ENCODE peak calls at places on chromosomes 1 and 21, in eight cellular contexts. One of them, this sample, is unnamed.

GRCh38 chr1:47690341-47691244 is 252.7 kb downstream of the FOXD2 start:
- DNase-seq in ovary: no peak
- DNase-seq in heart left ventricle: no peak
- DNase-seq in thyroid gland: no peak
- DNase-seq in esophagus squamous epithelium: no peak
- DNase-seq in gastrocnemius medialis: no peak
- DNase-seq in uterus: no peak
- DNase-seq in body of pancreas: no peak
- DNase-seq in this sample: no peak

GRCh38 chr1:53712276-53712675 is 26.7 kb downstream of the GLIS1 start:
- DNase-seq in esophagus squamous epithelium: no peak
- DNase-seq in thyroid gland: no peak
- DNase-seq in uterus: no peak
- DNase-seq in gastrocnemius medialis: no peak
- DNase-seq in ovary: no peak
- DNase-seq in heart left ventricle: no peak
- DNase-seq in body of pancreas: no peak
- DNase-seq in this sample: no peak

GRCh38 chr1:203526572-203526971 is 32.6 kb downstream of the OPTC start:
- DNase-seq in thyroid gland: no peak
- DNase-seq in uterus: no peak
- DNase-seq in ovary: no peak
- DNase-seq in heart left ventricle: no peak
- DNase-seq in gastrocnemius medialis: no peak
- DNase-seq in body of pancreas: no peak
- DNase-seq in esophagus squamous epithelium: no peak
- DNase-seq in this sample: no peak

GRCh38 chr1:204316164-204316563 is 43.6 kb downstream of the PLEKHA6 start:
- DNase-seq in esophagus squamous epithelium: no peak
- DNase-seq in heart left ventricle: no peak
- DNase-seq in ovary: no peak
- DNase-seq in uterus: no peak
- DNase-seq in gastrocnemius medialis: peak; percentile 22
- DNase-seq in thyroid gland: no peak
- DNase-seq in body of pancreas: no peak
- DNase-seq in this sample: no peak

GRCh38 chr1:204308023-204308628 is 51.6 kb downstream of the PLEKHA6 start:
- DNase-seq in gastrocnemius medialis: no peak
- DNase-seq in uterus: no peak
- DNase-seq in body of pancreas: no peak
- DNase-seq in heart left ventricle: no peak
- DNase-seq in ovary: no peak
- DNase-seq in esophagus squamous epithelium: no peak
- DNase-seq in thyroid gland: no peak
- DNase-seq in this sample: no peak

GRCh38 chr1:214604543-214604942 is 1.5 kb downstream of the CENPF start:
- DNase-seq in esophagus squamous epithelium: no peak
- DNase-seq in ovary: no peak
- DNase-seq in heart left ventricle: no peak
- DNase-seq in gastrocnemius medialis: no peak
- DNase-seq in uterus: no peak
- DNase-seq in thyroid gland: no peak
- DNase-seq in body of pancreas: no peak
- DNase-seq in this sample: no peak

GRCh38 chr1:26597629-26598039 is 68.1 kb downstream of the RPS6KA1 start:
- DNase-seq in heart left ventricle: no peak
- DNase-seq in esophagus squamous epithelium: no peak
- DNase-seq in gastrocnemius medialis: no peak
- DNase-seq in uterus: no peak
- DNase-seq in thyroid gland: no peak
- DNase-seq in body of pancreas: no peak
- DNase-seq in ovary: no peak
- DNase-seq in this sample: no peak

GRCh38 chr1:17189632-17190525 is 15.0 kb upstream of the PADI1 start:
- DNase-seq in gastrocnemius medialis: no peak
- DNase-seq in heart left ventricle: no peak
- DNase-seq in ovary: peak; percentile 19
- DNase-seq in uterus: no peak
- DNase-seq in body of pancreas: no peak
- DNase-seq in thyroid gland: no peak
- DNase-seq in esophagus squamous epithelium: no peak
- DNase-seq in this sample: no peak

GRCh38 chr1:4837752-4838151 is 183.3 kb downstream of the AJAP1 start:
- DNase-seq in thyroid gland: no peak
- DNase-seq in esophagus squamous epithelium: no peak
- DNase-seq in uterus: no peak
- DNase-seq in body of pancreas: no peak
- DNase-seq in ovary: no peak
- DNase-seq in gastrocnemius medialis: no peak
- DNase-seq in heart left ventricle: no peak
- DNase-seq in this sample: no peak

GRCh38 chr1:180188679-180189175 is 34.1 kb downstream of the QSOX1 start:
- DNase-seq in thyroid gland: no peak
- DNase-seq in esophagus squamous epithelium: no peak
- DNase-seq in uterus: no peak
- DNase-seq in body of pancreas: no peak
- DNase-seq in heart left ventricle: no peak
- DNase-seq in ovary: no peak
- DNase-seq in gastrocnemius medialis: no peak
- DNase-seq in this sample: no peak

GRCh38 chr21:45074818-45075605 is 632 bp downstream of the ADARB1 start:
- DNase-seq in uterus: no peak
- DNase-seq in body of pancreas: peak; percentile 29
- DNase-seq in ovary: peak; percentile 51
- DNase-seq in gastrocnemius medialis: no peak
- DNase-seq in thyroid gland: peak; percentile 18
- DNase-seq in esophagus squamous epithelium: no peak
- DNase-seq in heart left ventricle: no peak
- DNase-seq in this sample: no peak

GRCh38 chr21:45075606-45076244 is 1.3 kb downstream of the ADARB1 start:
- DNase-seq in gastrocnemius medialis: no peak
- DNase-seq in heart left ventricle: no peak
- DNase-seq in thyroid gland: no peak
- DNase-seq in body of pancreas: no peak
- DNase-seq in ovary: no peak
- DNase-seq in uterus: no peak
- DNase-seq in esophagus squamous epithelium: no peak
- DNase-seq in this sample: no peak

GRCh38 chr21:45078371-45078770 is 4.0 kb downstream of the ADARB1 start:
- DNase-seq in body of pancreas: no peak
- DNase-seq in ovary: no peak
- DNase-seq in thyroid gland: no peak
- DNase-seq in gastrocnemius medialis: no peak
- DNase-seq in esophagus squamous epithelium: no peak
- DNase-seq in heart left ventricle: no peak
- DNase-seq in uterus: no peak
- DNase-seq in this sample: no peak

GRCh38 chr21:45074048-45074817 is at the start of gene ADARB1:
- DNase-seq in ovary: peak; percentile 80
- DNase-seq in esophagus squamous epithelium: no peak
- DNase-seq in body of pancreas: peak; percentile 68
- DNase-seq in gastrocnemius medialis: peak; percentile 51
- DNase-seq in heart left ventricle: peak; percentile 77
- DNase-seq in uterus: peak; percentile 50
- DNase-seq in thyroid gland: peak; percentile 40
- DNase-seq in this sample: no peak

DNA sequence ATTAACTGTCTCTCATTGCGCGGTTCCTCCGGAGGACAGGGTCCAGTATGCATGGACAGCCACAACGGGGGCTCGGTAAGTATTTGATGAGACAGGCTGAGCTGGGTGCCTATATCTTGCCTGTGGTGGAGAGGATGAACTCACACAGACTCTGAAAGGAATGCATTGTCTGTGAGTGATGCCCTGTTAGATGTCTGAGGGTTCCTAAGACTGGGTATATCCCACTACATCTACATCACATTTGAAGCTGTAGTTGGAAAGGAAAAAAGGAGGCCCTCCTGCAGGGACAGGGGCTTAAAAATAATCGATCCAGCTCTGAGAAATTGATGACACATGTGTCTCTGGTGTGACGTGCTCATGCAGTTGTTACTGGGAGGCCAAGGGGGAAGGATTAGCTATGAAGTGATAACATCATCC is 1.9 kb downstream of the ADARB1 start:
- DNase-seq in heart left ventricle: no peak
- DNase-seq in gastrocnemius medialis: no peak
- DNase-seq in body of pancreas: no peak
- DNase-seq in thyroid gland: no peak
- DNase-seq in esophagus squamous epithelium: no peak
- DNase-seq in uterus: no peak
- DNase-seq in ovary: no peak
- DNase-seq in this sample: no peak
- TF ChIP-seq POLR2A in heart left ventricle: no peak
- TF ChIP-seq POLR2A in gastrocnemius medialis: no peak
- TF ChIP-seq POLR2A in body of pancreas: no peak
- TF ChIP-seq POLR2A in thyroid gland: no peak
- TF ChIP-seq POLR2A in esophagus squamous epithelium: no peak
- TF ChIP-seq POLR2A in uterus: no peak
- TF ChIP-seq POLR2A in ovary: no peak
- TF ChIP-seq POLR2A in this sample: no peak

DNA sequence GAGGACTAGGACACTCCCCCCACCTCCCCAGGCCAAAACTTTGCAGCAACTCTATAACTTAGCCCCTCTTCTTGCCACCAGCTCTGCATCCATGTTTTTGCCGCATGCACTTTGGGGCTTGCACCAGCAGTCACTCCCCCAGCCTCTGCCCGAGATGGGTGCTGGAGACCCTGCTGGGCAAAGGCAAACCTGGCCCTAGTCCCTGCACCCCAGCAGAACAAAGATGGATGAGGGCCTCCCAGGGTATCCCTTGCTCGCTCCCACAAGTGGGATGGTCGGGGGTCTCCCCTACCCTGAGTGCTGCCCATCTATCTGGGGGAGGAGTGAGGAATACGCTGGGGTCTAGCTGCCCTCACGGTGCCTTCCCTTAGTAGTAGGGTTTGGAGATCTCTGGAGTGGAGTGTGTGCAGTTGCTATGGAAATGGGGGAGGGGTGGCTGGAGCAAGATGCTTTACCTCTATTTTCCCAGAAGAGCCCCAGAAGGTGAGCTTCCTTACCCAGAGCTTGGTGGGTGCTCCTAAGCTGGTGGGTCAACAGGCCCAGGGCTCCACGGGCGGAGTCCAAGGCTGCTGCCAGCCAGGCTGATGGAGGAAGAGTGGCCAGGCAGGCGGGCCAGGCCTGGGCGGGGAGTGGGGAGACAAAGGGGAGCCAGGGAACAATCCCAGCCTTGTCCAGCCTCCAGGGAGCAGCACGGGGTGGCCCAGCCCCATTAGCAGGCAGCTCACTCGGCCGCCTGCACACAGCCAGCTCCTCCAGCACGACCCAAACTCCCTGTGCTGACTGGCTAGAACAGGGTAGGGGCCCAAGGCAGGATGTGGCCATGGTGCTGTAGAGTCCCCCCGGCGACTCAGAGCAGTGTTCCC is at the start of gene PAQR6:
- DNase-seq in thyroid gland: no peak
- DNase-seq in uterus: no peak
- DNase-seq in ovary: peak; percentile 40
- DNase-seq in gastrocnemius medialis: no peak
- DNase-seq in heart left ventricle: no peak
- DNase-seq in esophagus squamous epithelium: no peak
- DNase-seq in body of pancreas: peak; percentile 50
- DNase-seq in this sample: no peak
- TF ChIP-seq POLR2A in thyroid gland: no peak
- TF ChIP-seq POLR2A in uterus: no peak
- TF ChIP-seq POLR2A in ovary: no peak
- TF ChIP-seq POLR2A in gastrocnemius medialis: no peak
- TF ChIP-seq POLR2A in heart left ventricle: no peak
- TF ChIP-seq POLR2A in esophagus squamous epithelium: no peak
- TF ChIP-seq POLR2A in body of pancreas: no peak
- TF ChIP-seq POLR2A in this sample: no peak

GRCh38 chr21:33587792-33588484 is 546 bp downstream of the DONSON start:
- DNase-seq in uterus: peak; percentile 38
- DNase-seq in heart left ventricle: peak; percentile 50
- DNase-seq in ovary: peak; percentile 60
- DNase-seq in esophagus squamous epithelium: no peak
- DNase-seq in body of pancreas: peak; percentile 50
- DNase-seq in gastrocnemius medialis: no peak
- DNase-seq in thyroid gland: peak; percentile 34
- DNase-seq in this sample: peak; percentile 13

GRCh38 chr21:33584455-33584854 is 4.0 kb downstream of the DONSON start:
- DNase-seq in gastrocnemius medialis: no peak
- DNase-seq in thyroid gland: no peak
- DNase-seq in heart left ventricle: no peak
- DNase-seq in body of pancreas: no peak
- DNase-seq in esophagus squamous epithelium: no peak
- DNase-seq in uterus: no peak
- DNase-seq in ovary: no peak
- DNase-seq in this sample: no peak

GRCh38 chr21:33586927-33587326 is 1.6 kb downstream of the DONSON start:
- DNase-seq in uterus: no peak
- DNase-seq in thyroid gland: no peak
- DNase-seq in heart left ventricle: no peak
- DNase-seq in esophagus squamous epithelium: no peak
- DNase-seq in ovary: no peak
- DNase-seq in gastrocnemius medialis: no peak
- DNase-seq in body of pancreas: no peak
- DNase-seq in this sample: no peak

DNA sequence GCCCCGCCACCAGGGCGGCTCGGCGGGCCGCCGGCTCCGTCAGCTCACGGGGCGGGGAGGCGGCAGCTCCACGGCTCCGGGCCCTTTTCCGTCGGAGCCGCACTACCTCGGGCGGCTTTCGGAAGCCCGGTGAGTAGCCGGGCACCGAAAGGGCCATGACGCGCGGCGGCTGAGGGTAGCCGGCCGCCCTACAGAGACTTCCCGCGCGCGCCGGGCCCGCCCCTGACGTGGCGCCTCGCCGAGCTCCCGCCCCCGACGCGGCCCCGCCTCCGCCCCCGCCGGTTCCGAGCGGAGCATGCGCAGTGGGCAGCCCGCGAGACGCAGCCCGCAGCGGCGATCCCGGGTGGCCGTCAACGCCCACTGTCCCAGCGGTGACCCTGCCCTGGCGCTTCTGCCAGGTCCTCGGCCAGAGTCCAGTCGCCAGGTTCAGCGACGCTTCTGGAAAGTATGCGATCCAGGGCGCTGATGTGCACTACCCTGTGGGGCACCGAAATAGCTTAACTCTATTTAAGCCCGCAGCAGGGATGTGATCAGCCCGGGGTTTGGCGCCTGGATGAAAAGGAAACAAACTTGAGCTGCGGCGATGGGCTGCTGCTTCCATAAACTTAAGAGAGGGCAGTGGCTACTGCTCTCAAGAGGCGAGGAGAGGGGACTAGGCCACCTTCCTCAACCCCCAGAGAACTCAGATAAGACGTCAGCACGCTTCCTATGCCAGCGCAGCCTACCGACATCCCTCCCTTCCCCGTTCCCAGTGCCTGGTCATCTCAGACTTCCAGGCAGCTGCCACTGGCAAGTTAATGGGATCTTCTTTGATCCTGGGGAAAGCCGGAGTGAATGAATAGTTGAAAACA is at the start of gene DONSON:
- DNase-seq in thyroid gland: peak; percentile 85
- DNase-seq in esophagus squamous epithelium: peak; percentile 17
- DNase-seq in body of pancreas: peak; percentile 88
- DNase-seq in heart left ventricle: peak; percentile 92
- DNase-seq in ovary: peak; percentile 92
- DNase-seq in uterus: peak; percentile 71
- DNase-seq in gastrocnemius medialis: peak; percentile 87
- DNase-seq in this sample: peak; percentile 68
- TF ChIP-seq POLR2A in thyroid gland: peak; percentile 74
- TF ChIP-seq POLR2A in esophagus squamous epithelium: peak; percentile 74
- TF ChIP-seq POLR2A in body of pancreas: peak; percentile 60
- TF ChIP-seq POLR2A in heart left ventricle: no peak
- TF ChIP-seq POLR2A in ovary: peak; percentile 44
- TF ChIP-seq POLR2A in uterus: peak; percentile 72
- TF ChIP-seq POLR2A in gastrocnemius medialis: peak; percentile 55
- TF ChIP-seq POLR2A in this sample: no peak

GRCh38 chr1:111761717-111762116 is 6.0 kb downstream of the DDX20 start:
- DNase-seq in esophagus squamous epithelium: no peak
- DNase-seq in gastrocnemius medialis: no peak
- DNase-seq in uterus: no peak
- DNase-seq in ovary: no peak
- DNase-seq in heart left ventricle: no peak
- DNase-seq in body of pancreas: no peak
- DNase-seq in thyroid gland: no peak
- DNase-seq in this sample: no peak
- TF ChIP-seq POLR2A in esophagus squamous epithelium: no peak
- TF ChIP-seq POLR2A in gastrocnemius medialis: no peak
- TF ChIP-seq POLR2A in uterus: no peak
- TF ChIP-seq POLR2A in ovary: no peak
- TF ChIP-seq POLR2A in heart left ventricle: no peak
- TF ChIP-seq POLR2A in body of pancreas: no peak
- TF ChIP-seq POLR2A in thyroid gland: no peak
- TF ChIP-seq POLR2A in this sample: no peak

This sample was measured in tibial nerve.